ENCODE peak calls at places on chromosomes 6 and 20, in four cellular contexts. V, J, C and Y are unnamed samples.

GRCh38 chr6:160973856-160974255 is 17.7 kb upstream of the MAP3K4 start:
- DNase-seq in V (peak), J (peak), C (no peak), Y (no peak)

GRCh38 chr6:37426945-37427510 is 6.0 kb upstream of the CMTR1 start:
- DNase-seq in V (no peak), J (peak), C (no peak), Y (no peak)

GRCh38 chr20:62589150-62589498 is 53.2 kb upstream of the SLCO4A1 start:
- DNase-seq in V (no peak), J (no peak), C (no peak), Y (no peak)

GRCh38 chr20:49460916-49461315 is 21.6 kb downstream of the KCNB1 start:
- DNase-seq in V (no peak), J (no peak), C (no peak), Y (no peak)

GRCh38 chr6:16758163-16758975 is 2.9 kb downstream of the ATXN1 start:
- DNase-seq in V (no peak), J (peak), C (no peak), Y (no peak)

GRCh38 chr20:50120935-50121693 is 8.2 kb upstream of the UBE2V1 start:
- DNase-seq in V (no peak), J (peak), C (peak), Y (peak)

GRCh38 chr6:37547564-37548061 is 47.9 kb upstream of the CCDC167 start:
- DNase-seq in V (peak), J (peak), C (no peak), Y (peak)

GRCh38 chr6:7866531-7866930 is 44.1 kb downstream of the TXNDC5 start:
- DNase-seq in V (no peak), J (no peak), C (no peak), Y (no peak)

GRCh38 chr20:22821826-22822225 is 213.3 kb upstream of the SSTR4 start:
- DNase-seq in V (no peak), J (no peak), C (no peak), Y (no peak)

GRCh38 chr6:166167801-166168615 is at the start of gene TBXT:
- DNase-seq in V (no peak), J (no peak), C (no peak), Y (no peak)

GRCh38 chr6:81767163-81768000 is 14.9 kb upstream of the TENT5A start:
- DNase-seq in V (peak), J (peak), C (no peak), Y (peak)

GRCh38 chr6:47090881-47091280 is 48.7 kb upstream of the ADGRF1 start:
- DNase-seq in V (no peak), J (no peak), C (no peak), Y (no peak)

GRCh38 chr6:137013031-137013430 is 31.7 kb downstream of the IL20RA start:
- DNase-seq in V (peak), J (peak), C (no peak), Y (peak)

GRCh38 chr20:57484772-57485171 is 40.2 kb downstream of the CTCFL start:
- DNase-seq in V (no peak), J (no peak), C (no peak), Y (no peak)

GRCh38 chr20:63431944-63432343 is 40.5 kb downstream of the KCNQ2 start:
- DNase-seq in V (no peak), J (no peak), C (no peak), Y (no peak)

GRCh38 chr6:56246941-56247653 is at the start of gene COL21A1:
- DNase-seq in V (no peak), J (no peak), C (no peak), Y (no peak)
- H3K4me3 ChIP-seq in V (peak), J (peak), C (no peak), Y (peak)

GRCh38 chr6:33160728-33161323 is 31.4 kb downstream of the COL11A2 start:
- DNase-seq in V (peak), J (peak), C (no peak), Y (peak)
- H3K4me3 ChIP-seq in V (peak), J (no peak), C (no peak), Y (no peak)

DNA sequence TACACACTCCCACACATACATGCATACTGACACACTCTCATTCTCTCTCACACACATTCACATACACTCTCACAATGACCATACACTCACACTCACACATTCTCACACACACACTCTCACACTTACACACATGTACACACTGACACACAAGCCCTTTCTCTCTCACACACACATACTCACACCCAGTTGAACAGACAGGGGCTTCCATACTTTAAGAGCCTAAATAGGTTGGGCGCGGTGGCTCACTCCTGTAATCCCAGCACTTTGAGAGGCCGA is 236.3 kb downstream of the LRFN2 start:
- DNase-seq in V (no peak), J (no peak), C (no peak), Y (no peak)
- H3K4me3 ChIP-seq in V (no peak), J (no peak), C (no peak), Y (no peak)

GRCh38 chr20:32487381-32487780 is 97.8 kb downstream of the NOL4L start:
- DNase-seq in V (no peak), J (no peak), C (no peak), Y (no peak)

GRCh38 chr20:32483351-32484220 is 101.5 kb downstream of the NOL4L start:
- DNase-seq in V (peak), J (peak), C (peak), Y (peak)

GRCh38 chr20:32484221-32485125 is 100.7 kb downstream of the NOL4L start:
- DNase-seq in V (no peak), J (no peak), C (peak), Y (no peak)

GRCh38 chr20:32485770-32486248 is 99.3 kb downstream of the NOL4L start:
- DNase-seq in V (no peak), J (no peak), C (no peak), Y (no peak)

DNA sequence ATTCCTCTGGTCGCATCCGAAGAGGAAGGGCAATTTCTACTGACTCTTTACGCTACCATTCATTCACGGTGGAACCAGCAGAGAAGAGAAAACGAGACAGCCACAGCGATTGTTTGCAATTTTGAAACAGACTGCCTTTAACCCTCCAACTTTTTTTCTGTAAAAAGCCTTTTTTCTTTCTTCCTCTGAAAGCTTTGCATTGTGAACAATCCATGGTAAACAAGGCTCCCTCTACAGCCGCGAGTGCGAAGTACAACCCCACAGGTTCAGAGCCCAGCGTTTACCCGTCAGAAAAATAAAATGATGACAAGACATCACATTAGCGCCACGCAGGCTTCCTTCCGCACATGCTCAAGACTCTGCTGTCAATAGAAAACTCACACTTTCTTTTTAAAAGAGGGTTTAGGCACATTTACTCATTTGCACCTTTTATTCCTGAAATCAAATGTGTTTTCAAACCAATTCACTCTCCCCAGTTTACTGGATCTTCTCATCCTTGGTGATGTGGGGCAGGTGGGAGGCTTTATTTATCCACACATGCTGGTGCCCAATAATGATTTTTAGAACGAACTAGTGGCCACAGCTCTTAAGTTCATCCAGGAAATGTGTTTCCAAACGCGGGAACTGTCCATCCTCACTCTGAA is 99.9 kb downstream of the NOL4L start:
- DNase-seq in V (peak), J (peak), C (peak), Y (peak)
- H3K4me3 ChIP-seq in V (peak), J (peak), C (peak), Y (peak)

GRCh38 chr6:26553264-26553738 is 15.1 kb downstream of the HMGN4 start:
- DNase-seq in V (peak), J (peak), C (peak), Y (peak)

GRCh38 chr6:26553739-26554668 is 15.8 kb downstream of the HMGN4 start:
- DNase-seq in V (peak), J (peak), C (peak), Y (peak)

GRCh38 chr6:26555505-26556262 is 17.5 kb downstream of the HMGN4 start:
- DNase-seq in V (no peak), J (no peak), C (no peak), Y (no peak)

GRCh38 chr6:26554669-26555504 is 16.7 kb downstream of the HMGN4 start:
- DNase-seq in V (peak), J (peak), C (peak), Y (peak)

GRCh38 chr6:26556263-26557070 is 18.3 kb downstream of the HMGN4 start:
- DNase-seq in V (peak), J (peak), C (peak), Y (peak)
- H3K4me3 ChIP-seq in V (peak), J (peak), C (no peak), Y (no peak)

DNA sequence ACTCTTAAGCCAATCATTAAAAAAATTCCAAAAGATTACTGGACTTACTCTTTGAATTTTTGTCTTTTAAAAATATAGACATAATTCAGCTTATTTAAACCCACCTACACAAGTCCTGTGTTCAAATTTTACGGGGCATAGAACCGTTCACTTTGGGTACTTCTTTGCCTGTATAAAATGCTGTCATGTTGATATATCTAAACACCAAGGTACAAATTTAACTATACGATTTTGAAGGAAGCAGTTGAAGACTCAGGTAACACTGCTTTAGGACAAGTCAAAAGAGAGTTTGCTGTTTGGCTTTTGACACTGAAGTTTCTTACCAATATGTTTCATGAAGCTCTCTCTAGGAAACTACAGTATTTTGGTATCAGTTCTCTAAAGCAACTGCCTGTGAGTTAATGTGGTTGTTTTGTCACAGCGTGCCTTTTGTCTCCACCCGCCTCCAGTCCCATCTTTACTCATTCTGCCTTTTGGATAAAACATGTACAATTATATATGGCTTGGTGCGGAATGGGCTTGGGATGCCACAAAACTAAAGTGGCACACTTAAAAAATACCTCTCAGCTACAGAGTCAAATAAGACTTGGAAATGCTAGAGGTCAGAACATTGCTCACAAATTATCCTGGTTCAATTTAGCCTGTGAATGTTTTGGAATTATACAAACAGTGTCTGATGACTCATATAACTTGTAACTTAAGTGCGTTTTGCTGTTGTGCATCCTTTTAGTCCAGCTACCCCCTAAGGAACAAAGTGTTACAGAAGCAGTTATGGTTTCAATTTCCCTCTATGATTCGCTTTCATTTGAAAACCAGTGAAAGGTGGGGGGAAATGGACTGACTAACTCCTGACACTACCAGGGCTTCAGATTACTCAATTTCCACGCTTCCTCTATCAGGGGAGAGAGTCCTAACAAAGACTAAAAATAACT is 38.7 kb downstream of the RGS17 start:
- DNase-seq in V (peak), J (peak), C (no peak), Y (peak)
- H3K4me3 ChIP-seq in V (no peak), J (peak), C (no peak), Y (peak)

GRCh38 chr6:41626022-41626421 is 12.2 kb upstream of the MDFI start:
- DNase-seq in V (no peak), J (no peak), C (no peak), Y (no peak)
- H3K4me3 ChIP-seq in V (no peak), J (no peak), C (no peak), Y (no peak)

GRCh38 chr6:133610974-133611373 is 277.9 kb upstream of the TCF21 start:
- DNase-seq in V (no peak), J (peak), C (no peak), Y (no peak)
- H3K4me3 ChIP-seq in V (no peak), J (no peak), C (no peak), Y (no peak)